ENCODE peak calls at places on chromosomes 3 and 15, in five cellular contexts. Q is HCT116, C is tibial nerve, G is right atrium auricular region, X is left ventricle myocardium inferior. T is an unnamed sample. For H3K9me3, the result is how much of the 10 kb centered on the place peaks cover.

GRCh38 chr3:23761440-23761896 is 44.3 kb upstream of the UBE2E1 start:
- DNase-seq in G (no peak), X (no peak), Q (peak), C (no peak), T (no peak)

GRCh38 chr15:77579498-77580188 is 53.1 kb downstream of the LINGO1 start:
- DNase-seq in X (no peak), G (no peak), Q (no peak), C (no peak), T (no peak)

GRCh38 chr3:157232146-157232545 is 72.2 kb upstream of the CCNL1 start:
- DNase-seq in G (no peak), C (no peak), Q (no peak), X (no peak), T (no peak)

GRCh38 chr3:142976621-142977398 is 13.3 kb upstream of the PAQR9 start:
- DNase-seq in X (peak), Q (peak), G (peak), C (peak), T (peak)

GRCh38 chr15:31235298-31236183 is 91.1 kb upstream of the KLF13 start:
- DNase-seq in G (peak), C (no peak), Q (no peak), X (peak), T (no peak)

GRCh38 chr3:108202080-108202479 is 20.1 kb downstream of the IFT57 start:
- DNase-seq in G (no peak), C (no peak), Q (no peak), X (no peak), T (no peak)

GRCh38 chr3:120418866-120419490 is 31.8 kb downstream of the FSTL1 start:
- DNase-seq in Q (peak), C (no peak), X (peak), G (no peak), T (peak)

GRCh38 chr3:194225988-194226663 is 90.2 kb downstream of the HES1 start:
- DNase-seq in Q (no peak), C (no peak), X (no peak), G (no peak), T (no peak)

GRCh38 chr3:129929383-129929782 is 35.9 kb upstream of the TMCC1 start:
- DNase-seq in G (no peak), Q (no peak), X (no peak), C (no peak), T (no peak)

GRCh38 chr3:126033051-126033745 is 50.7 kb downstream of the SLC41A3 start:
- DNase-seq in X (no peak), Q (no peak), C (no peak), G (peak), T (peak)

GRCh38 chr3:126402666-126403302 is 8.1 kb downstream of the CFAP100 start:
- DNase-seq in C (no peak), X (no peak), Q (no peak), G (no peak), T (no peak)

GRCh38 chr15:67914537-67915373 is 74.9 kb upstream of the RNU6-1 start:
- DNase-seq in C (peak), Q (no peak), X (peak), G (peak), T (no peak)

GRCh38 chr15:60006203-60006782 is 2.2 kb downstream of the FOXB1 start:
- DNase-seq in G (no peak), X (no peak), Q (no peak), C (no peak), T (no peak)

GRCh38 chr15:101543431-101543830 is 53.9 kb upstream of the PCSK6 start:
- DNase-seq in X (no peak), Q (no peak), G (no peak), C (no peak), T (no peak)

GRCh38 chr3:169815590-169816150 is 3.0 kb upstream of the LRRC34 start:
- DNase-seq in X (no peak), C (no peak), G (no peak), Q (no peak), T (no peak)

GRCh38 chr3:129001817-129002572 is 891 bp downstream of the EFCC1 start:
- DNase-seq in G (no peak), X (no peak), C (no peak), Q (no peak), T (peak)

GRCh38 chr15:61034793-61035710 is 194.1 kb downstream of the RORA start:
- DNase-seq in X (no peak), Q (no peak), C (no peak), G (no peak), T (no peak)

GRCh38 chr15:68309024-68309423 is 31.5 kb downstream of the FEM1B start:
- DNase-seq in G (no peak), Q (no peak), C (no peak), X (no peak), T (no peak)

GRCh38 chr3:38560996-38561717 is 65.0 kb downstream of the EXOG start:
- DNase-seq in Q (no peak), G (no peak), X (no peak), C (no peak), T (no peak)

GRCh38 chr3:55750525-55750924 is 263.4 kb upstream of the WNT5A start:
- DNase-seq in X (no peak), C (no peak), Q (no peak), G (no peak), T (no peak)

GRCh38 chr3:56958879-56959607 is 101.4 kb upstream of the SPATA12 start:
- DNase-seq in G (no peak), X (no peak), C (no peak), Q (no peak), T (no peak)

GRCh38 chr3:29972594-29972993 is 633.8 kb upstream of the TGFBR2 start:
- DNase-seq in Q (no peak), X (no peak), C (peak), G (no peak), T (no peak)

GRCh38 chr3:22089284-22089683 is 338.3 kb upstream of the ZNF385D start:
- DNase-seq in C (no peak), G (no peak), Q (no peak), X (no peak), T (no peak)

GRCh38 chr15:62828364-62828763 is 214.2 kb upstream of the TPM1 start:
- DNase-seq in C (no peak), X (no peak), G (no peak), Q (no peak), T (no peak)

GRCh38 chr3:78116874-78117273 is 1077.0 kb downstream of the ROBO2 start:
- DNase-seq in C (no peak), G (no peak), X (no peak), Q (no peak), T (no peak)

GRCh38 chr3:108407858-108408257 is 102.5 kb downstream of the MYH15 start:
- DNase-seq in Q (no peak), X (no peak), G (no peak), C (no peak), T (no peak)

GRCh38 chr15:32828507-32829186 is 110.8 kb downstream of the GREM1 start:
- DNase-seq in Q (no peak), C (no peak), G (no peak), X (no peak), T (no peak)

GRCh38 chr3:72105306-72105705 is 320.4 kb upstream of the PROK2 start:
- DNase-seq in X (no peak), G (no peak), Q (no peak), C (no peak), T (no peak)

GRCh38 chr3:23390446-23390845 is 187.3 kb downstream of the UBE2E2 start:
- DNase-seq in C (no peak), G (no peak), Q (no peak), X (no peak), T (no peak)

GRCh38 chr3:121295453-121295852 is 250.3 kb downstream of the POLQ start:
- DNase-seq in C (no peak), X (no peak), G (no peak), Q (no peak), T (no peak)

GRCh38 chr15:65092046-65092770 is 15.7 kb downstream of the KBTBD13 start:
- DNase-seq in G (no peak), C (no peak), Q (no peak), X (no peak), T (no peak)

GRCh38 chr15:49678655-49679054 is 57.8 kb downstream of the DTWD1 start:
- DNase-seq in C (no peak), G (no peak), X (no peak), Q (no peak), T (no peak)

GRCh38 chr3:136749106-136749505 is 3.1 kb downstream of the STAG1 start:
- DNase-seq in G (no peak), X (no peak), Q (no peak), C (no peak), T (no peak)
- H3K9me3 ChIP-seq in G (under half), X (under half), Q (under half), C (under half), T (under half)

DNA sequence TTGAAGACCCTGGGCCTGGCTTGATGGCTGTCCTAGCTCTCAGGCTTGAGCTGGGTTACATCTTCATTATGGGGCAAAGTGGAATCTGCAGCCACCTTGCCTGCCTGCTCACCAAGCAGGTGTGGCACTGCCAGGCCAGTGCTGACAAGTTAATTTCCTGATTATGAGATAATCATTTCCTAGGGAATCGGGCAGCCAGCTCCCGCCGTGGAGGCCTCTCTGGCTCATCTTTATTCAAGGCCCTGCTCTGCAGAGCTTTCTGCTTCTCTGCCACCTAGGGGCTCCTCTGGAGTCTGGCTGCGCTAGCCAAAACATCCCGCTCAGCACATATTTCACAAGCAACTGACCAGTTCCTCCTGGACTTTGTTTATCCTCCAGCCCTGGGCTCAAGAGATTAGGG is 9.9 kb downstream of the LOXL1 start:
- DNase-seq in C (no peak), Q (no peak), G (peak), X (no peak), T (no peak)
- TF ChIP-seq CTCF in C (no peak), Q (no peak), G (no peak), X (no peak), T (no peak)

DNA sequence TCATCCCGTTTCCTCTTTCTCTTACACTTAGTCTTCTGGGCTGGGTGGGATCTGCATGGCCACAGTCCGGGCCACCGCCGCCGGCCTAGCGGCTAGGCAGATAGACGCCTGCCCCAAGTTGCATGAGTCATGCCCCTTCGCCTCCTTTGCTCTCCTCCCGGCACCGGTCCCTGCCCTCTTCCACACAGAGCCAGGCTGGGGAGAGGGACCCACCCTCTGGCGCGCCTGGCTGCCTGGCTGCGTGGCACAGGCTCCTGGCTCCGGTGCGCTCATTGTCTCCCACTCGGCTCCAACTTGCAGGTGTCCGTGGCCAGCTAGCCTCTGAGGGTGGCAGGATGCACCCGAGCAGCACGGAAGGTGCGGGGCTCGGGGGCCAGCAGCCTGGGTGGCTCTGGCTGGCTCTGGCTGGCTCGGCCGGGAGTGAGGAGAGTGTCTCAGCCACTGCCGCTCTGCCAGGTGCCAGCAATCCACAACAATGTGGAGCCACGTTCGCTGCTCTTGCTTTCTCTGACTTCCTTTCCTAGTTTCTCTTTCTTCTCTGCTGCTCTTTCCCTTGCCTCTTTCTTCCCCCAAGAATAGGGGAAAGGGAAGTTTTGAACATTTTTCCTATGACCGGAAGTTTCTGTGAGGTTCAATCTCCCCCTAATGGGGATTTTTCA is 22.4 kb upstream of the MTHFS start:
- DNase-seq in C (no peak), G (no peak), X (no peak), Q (no peak), T (no peak)
- H3K9me3 ChIP-seq in C (under half), G (under half), X (half or more), Q (under half), T (half or more)

DNA sequence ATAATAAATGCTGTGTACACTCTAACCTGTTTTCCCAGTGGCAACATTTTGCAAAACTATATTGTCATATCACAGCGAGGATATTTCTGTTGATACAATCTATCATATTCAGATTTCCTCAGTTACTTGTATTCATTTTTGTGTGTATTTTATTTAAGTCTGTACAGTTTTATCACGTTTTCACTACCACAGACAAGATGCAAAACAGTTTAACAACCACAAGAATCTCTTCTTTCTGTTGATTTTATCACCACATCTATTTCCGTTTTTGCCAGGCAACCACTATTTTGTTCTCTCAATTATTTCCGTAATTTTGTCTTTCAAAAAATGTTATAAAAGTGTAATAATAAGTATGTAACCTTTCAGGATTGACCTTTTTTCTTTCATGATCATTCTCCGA is 55.6 kb downstream of the SPRED1 start:
- DNase-seq in G (no peak), C (no peak), X (no peak), Q (no peak), T (no peak)
- TF ChIP-seq CTCF in G (no peak), C (no peak), X (no peak), Q (no peak), T (no peak)

T was measured in upper lobe of left lung.